ENCODE peak calls at places on chromosomes 12 and 14, in nine cellular contexts. H is spleen; F is WTC11; X is CD4-positive, alpha-beta memory T cell; M is psoas muscle; N is frontal cortex; U is AG10803; Q is sciatic nerve; W is heart left ventricle. I is an unnamed sample.
A peak's percentile ranks its signal among the peaks of the same experiment; 100 is the strongest.

GRCh38 chr12:29971431-29971830 is 187.7 kb upstream of the TMTC1 start:
- DNase-seq in U (no peak), N (no peak), F (no peak), M (no peak), H (no peak), W (no peak), X (no peak), Q (no peak), I (no peak)

GRCh38 chr12:68310370-68310769 is 21.8 kb downstream of the MDM1 start:
- DNase-seq in W (no peak), M (no peak), X (no peak), Q (no peak), F (no peak), U (peak; percentile 88), H (no peak), N (no peak), I (no peak)

GRCh38 chr14:79077096-79077495 is 906.9 kb downstream of the NRXN3 start:
- DNase-seq in F (no peak), M (no peak), N (no peak), H (no peak), W (no peak), Q (no peak), X (no peak), U (no peak), I (no peak)

GRCh38 chr12:125999643-126000042 is 934.4 kb downstream of the AACS start:
- DNase-seq in W (no peak), N (no peak), F (no peak), H (no peak), X (no peak), U (no peak), Q (no peak), M (no peak), I (no peak)

GRCh38 chr12:65603428-65604351 is 220.6 kb upstream of the HMGA2 start:
- DNase-seq in X (no peak), H (no peak), F (no peak), W (peak; percentile 48), N (peak; percentile 7), M (no peak), U (peak; percentile 98), Q (no peak), I (no peak)

GRCh38 chr14:64688801-64689200 is 15.4 kb upstream of the PLEKHG3 start:
- DNase-seq in U (no peak), H (no peak), F (no peak), N (no peak), W (no peak), M (no peak), Q (no peak), X (no peak), I (no peak)

GRCh38 chr12:24036438-24037204 is 87.2 kb upstream of the SOX5 start:
- DNase-seq in F (no peak), X (no peak), Q (no peak), N (no peak), M (no peak), U (no peak), H (no peak), W (no peak), I (no peak)

GRCh38 chr14:81406863-81407262 is 6.7 kb upstream of the STON2 start:
- DNase-seq in X (no peak), U (peak; percentile 66), F (no peak), N (no peak), M (peak; percentile 78), Q (peak; percentile 68), H (no peak), W (no peak), I (no peak)

GRCh38 chr12:58887071-58887470 is 33.2 kb downstream of the LRIG3 start:
- DNase-seq in U (no peak), N (no peak), M (no peak), Q (no peak), H (no peak), X (no peak), W (no peak), F (no peak), I (no peak)

GRCh38 chr14:74324945-74325361 is 22.2 kb upstream of the ABCD4 start:
- DNase-seq in M (no peak), X (no peak), Q (no peak), H (no peak), U (peak; percentile 52), W (no peak), F (peak; percentile 24), N (peak; percentile 44), I (no peak)

GRCh38 chr12:67916266-67916970 is 72.8 kb upstream of the IFNG-AS1 start:
- DNase-seq in W (no peak), M (no peak), F (peak; percentile 18), U (peak; percentile 60), Q (no peak), N (no peak), H (no peak), X (no peak), I (no peak)

GRCh38 chr12:13404111-13404628 is 207.6 kb downstream of the EMP1 start:
- DNase-seq in F (no peak), H (no peak), Q (no peak), M (no peak), N (no peak), U (no peak), W (no peak), X (no peak), I (no peak)

GRCh38 chr12:80230068-80230467 is 130.7 kb downstream of the OTOGL start:
- DNase-seq in H (no peak), N (no peak), M (no peak), X (no peak), F (peak; percentile 34), W (no peak), U (no peak), Q (no peak), I (no peak)

GRCh38 chr14:65927871-65928270 is 515.3 kb downstream of the FUT8 start:
- DNase-seq in F (peak; percentile 24), X (peak; percentile 78), W (no peak), N (no peak), H (peak; percentile 82), Q (no peak), M (no peak), U (no peak), I (no peak)

GRCh38 chr12:48185181-48185919 is 1.9 kb downstream of the CCDC184 start:
- DNase-seq in M (no peak), W (no peak), F (peak; percentile 30), H (no peak), X (no peak), U (no peak), N (peak; percentile 19), Q (no peak), I (peak; percentile 37)

GRCh38 chr14:90272523-90272922 is 16.2 kb downstream of the PSMC1 start:
- DNase-seq in X (no peak), U (no peak), F (no peak), W (no peak), H (no peak), N (no peak), Q (no peak), M (no peak), I (no peak)

GRCh38 chr14:101600336-101600890 is 39.1 kb downstream of the DIO3 start:
- DNase-seq in X (no peak), M (peak; percentile 30), W (no peak), N (no peak), H (peak; percentile 38), U (no peak), F (no peak), Q (no peak), I (no peak)